ENCODE peak calls at places on chromosomes 6 and 20, in seven cellular contexts. I is GM12878, A is H1, R is HCT116, B is SK-N-SH, N is K562, T is T47D. U is an unnamed sample.

GRCh38 chr20:44706371-44707258 is 8.6 kb upstream of the CCN5 start:
- DNase-seq in N (no peak), B (no peak), A (no peak), R (no peak), T (no peak), I (no peak), U (no peak)

GRCh38 chr6:85404497-85405174 is 45.2 kb upstream of the NT5E start:
- DNase-seq in T (no peak), B (no peak), A (no peak), N (no peak), R (peak), I (no peak), U (peak)

GRCh38 chr6:34383651-34384304 is 8.7 kb downstream of the NUDT3 start:
- DNase-seq in N (no peak), R (no peak), T (no peak), A (no peak), B (no peak), I (no peak), U (no peak)

GRCh38 chr6:10163159-10163962 is 251.5 kb downstream of the TFAP2A start:
- DNase-seq in R (no peak), N (no peak), B (no peak), A (no peak), I (no peak), T (peak), U (no peak)

GRCh38 chr6:123803862-123804681 is at the start of gene NKAIN2:
- DNase-seq in R (no peak), N (no peak), I (no peak), T (no peak), A (peak), B (no peak), U (no peak)

GRCh38 chr6:133241901-133242760 is 974 bp downstream of the EYA4 start:
- DNase-seq in A (no peak), N (no peak), R (no peak), B (peak), I (no peak), T (no peak), U (no peak)

GRCh38 chr20:63116412-63117106 is 99.4 kb downstream of the YTHDF1 start:
- DNase-seq in I (no peak), A (peak), B (no peak), N (peak), T (peak), R (no peak), U (no peak)

GRCh38 chr6:125899726-125900182 is 56.8 kb upstream of the HINT3 start:
- DNase-seq in B (no peak), I (no peak), A (no peak), N (no peak), T (no peak), R (no peak), U (peak)

GRCh38 chr6:30611856-30612194 is 5.2 kb downstream of the PPP1R10 start:
- DNase-seq in B (no peak), I (no peak), T (no peak), R (no peak), N (no peak), A (no peak), U (no peak)

GRCh38 chr6:3849681-3850450 is 693 bp downstream of the FAM50B start:
- DNase-seq in A (peak), I (no peak), T (peak), N (no peak), R (no peak), B (no peak), U (no peak)

GRCh38 chr6:38209291-38209865 is 389.9 kb downstream of the ZFAND3 start:
- DNase-seq in I (no peak), A (no peak), R (no peak), N (no peak), B (no peak), T (no peak), U (no peak)

GRCh38 chr6:144528605-144529425 is 243.7 kb downstream of the UTRN start:
- DNase-seq in N (no peak), A (no peak), B (no peak), R (no peak), T (no peak), I (no peak), U (no peak)

GRCh38 chr20:43736588-43737091 is 9.8 kb upstream of the GTSF1L start:
- DNase-seq in T (peak), N (peak), A (no peak), R (no peak), B (no peak), I (peak), U (no peak)

GRCh38 chr6:99431901-99432300 is 6.8 kb upstream of the PNISR start:
- DNase-seq in I (no peak), A (no peak), B (no peak), T (no peak), R (no peak), N (no peak), U (no peak)

GRCh38 chr6:109872968-109873545 is 105.1 kb upstream of the GPR6 start:
- DNase-seq in R (no peak), N (no peak), I (no peak), A (no peak), B (no peak), T (no peak), U (no peak)

GRCh38 chr20:13340088-13340487 is 119.0 kb downstream of the ISM1 start:
- DNase-seq in B (no peak), A (no peak), T (no peak), R (no peak), I (no peak), N (no peak), U (no peak)

GRCh38 chr6:144094731-144095133 is 641 bp downstream of the SF3B5 start:
- DNase-seq in T (no peak), B (no peak), N (no peak), R (no peak), A (no peak), I (no peak), U (no peak)

GRCh38 chr20:57449398-57450354 is 58.5 kb downstream of the RBM38 start:
- DNase-seq in T (peak), B (no peak), R (no peak), A (no peak), I (no peak), N (no peak), U (no peak)

GRCh38 chr6:77609106-77609505 is 43.7 kb upstream of the MEI4 start:
- DNase-seq in B (no peak), T (no peak), R (no peak), A (no peak), N (no peak), I (no peak), U (no peak)

GRCh38 chr6:151196571-151196970 is 43.2 kb upstream of the AKAP12 start:
- DNase-seq in I (no peak), T (no peak), B (no peak), R (no peak), N (no peak), A (no peak), U (no peak)

GRCh38 chr20:19594896-19595295 is 163.2 kb upstream of the RIN2 start:
- DNase-seq in A (no peak), R (no peak), N (no peak), I (no peak), B (no peak), T (no peak), U (no peak)

GRCh38 chr6:29490552-29490951 is 2.8 kb upstream of the MAS1L start:
- DNase-seq in R (no peak), I (no peak), B (no peak), T (no peak), A (no peak), N (no peak), U (no peak)

GRCh38 chr20:64114356-64114971 is 7.1 kb upstream of the NPBWR2 start:
- DNase-seq in N (no peak), A (peak), B (peak), T (no peak), I (no peak), R (no peak), U (no peak)

GRCh38 chr20:35947489-35947888 is 6.8 kb downstream of the SCAND1 start:
- DNase-seq in T (peak), N (no peak), B (peak), A (peak), I (no peak), R (peak), U (peak)

GRCh38 chr20:50320910-50321796 is 130.5 kb downstream of the CEBPB start:
- DNase-seq in R (peak), A (peak), T (peak), B (peak), N (peak), I (no peak), U (peak)

GRCh38 chr6:111263837-111264236 is 176.5 kb downstream of the SLC16A10 start:
- DNase-seq in R (peak), N (peak), T (no peak), B (no peak), A (no peak), I (no peak), U (no peak)

GRCh38 chr6:33443025-33443424 is 11.4 kb upstream of the ZBTB9 start:
- DNase-seq in R (no peak), A (no peak), T (no peak), I (no peak), B (peak), N (no peak), U (no peak)

GRCh38 chr20:3100480-3100879 is 16.0 kb upstream of the AVP start:
- DNase-seq in B (no peak), N (no peak), T (no peak), R (no peak), I (no peak), A (no peak), U (no peak)

GRCh38 chr20:56439784-56440291 is 27.8 kb downstream of the CASS4 start:
- DNase-seq in R (no peak), N (no peak), T (no peak), A (no peak), B (no peak), I (no peak), U (no peak)

GRCh38 chr6:110814488-110815259 is 595 bp downstream of the CDK19 start:
- DNase-seq in N (peak), R (no peak), B (peak), T (peak), I (no peak), A (peak), U (no peak)

GRCh38 chr6:156687875-156688549 is 89.2 kb upstream of the ARID1B start:
- DNase-seq in N (peak), T (peak), B (peak), R (peak), A (peak), I (no peak), U (no peak)

GRCh38 chr20:25454153-25454900 is 46.9 kb downstream of the GINS1 start:
- DNase-seq in N (no peak), A (no peak), B (no peak), I (no peak), R (no peak), T (no peak), U (no peak)

GRCh38 chr20:51529758-51530157 is 12.8 kb downstream of the NFATC2 start:
- DNase-seq in I (no peak), R (no peak), N (no peak), T (no peak), B (no peak), A (no peak), U (no peak)

GRCh38 chr6:109854541-109855308 is 123.4 kb upstream of the GPR6 start:
- DNase-seq in B (no peak), A (no peak), T (no peak), R (no peak), I (no peak), N (no peak), U (no peak)

GRCh38 chr6:112416885-112417284 is 69.8 kb downstream of the RFPL4B start:
- DNase-seq in N (no peak), I (no peak), A (no peak), B (no peak), T (no peak), R (no peak), U (no peak)

GRCh38 chr6:157148391-157149323 is 174.7 kb downstream of the TMEM242 start:
- DNase-seq in T (no peak), N (no peak), A (no peak), B (peak), R (peak), I (no peak), U (no peak)

GRCh38 chr6:169917153-169917552 is 165.7 kb downstream of the ERMARD start:
- DNase-seq in B (no peak), T (no peak), R (no peak), N (no peak), I (no peak), A (no peak), U (no peak)

GRCh38 chr20:44911264-44911921 is 1.5 kb downstream of the PABPC1L start:
- DNase-seq in A (peak), N (peak), I (no peak), R (peak), B (peak), T (peak), U (peak)

GRCh38 chr6:142301421-142302391 is at the start of gene ADGRG6:
- DNase-seq in I (no peak), R (peak), T (peak), B (peak), N (peak), A (peak), U (peak)

DNA sequence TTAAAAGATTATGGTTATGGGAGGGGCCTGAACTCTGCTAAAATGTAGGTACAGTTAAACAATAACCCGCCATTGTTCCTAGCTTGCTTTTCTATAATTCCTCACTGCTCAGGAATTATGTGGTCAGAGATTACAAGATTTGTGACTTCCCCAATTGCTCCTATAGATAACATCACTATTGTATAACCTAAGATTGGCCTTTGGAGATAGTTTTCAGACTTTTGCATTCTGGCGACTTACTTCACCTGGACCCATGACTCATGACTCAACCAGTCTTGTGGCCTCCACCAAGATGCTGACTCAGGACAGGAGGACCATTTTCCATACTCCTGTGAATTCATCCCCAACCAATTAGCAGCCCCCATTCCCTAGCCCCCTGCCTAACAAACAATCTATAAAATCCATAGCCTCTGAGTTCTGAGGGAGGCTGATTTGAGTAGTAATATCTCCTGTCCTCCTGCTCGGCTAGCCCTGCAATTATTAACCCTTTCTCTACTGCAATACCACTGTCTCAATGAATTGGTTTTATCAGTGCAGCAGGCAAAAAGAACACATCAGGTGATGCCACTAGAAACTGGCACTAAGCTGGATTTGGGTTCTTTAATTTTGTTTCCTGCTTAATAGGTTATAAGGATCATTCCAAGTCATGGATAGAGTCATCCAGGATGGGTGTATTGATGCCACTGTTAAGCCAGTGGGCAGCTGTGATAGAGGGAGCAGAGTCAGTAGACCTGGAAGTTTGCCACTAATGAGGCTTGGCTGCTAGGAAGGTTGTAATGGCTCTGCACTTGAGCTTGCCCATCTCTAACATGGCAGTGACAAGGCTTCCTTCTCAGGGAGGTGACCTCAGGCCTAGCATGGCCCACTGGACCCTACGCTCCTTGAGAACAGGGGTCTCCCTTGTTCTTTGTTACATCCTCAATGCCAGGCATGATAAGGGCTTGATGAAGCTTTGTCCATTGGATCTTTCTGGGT is 154.8 kb downstream of the CD83 start:
- DNase-seq in B (no peak), I (no peak), A (peak), N (no peak), R (no peak), T (no peak), U (no peak)
- TF ChIP-seq JUND in B (no peak), I (no peak), A (no peak), N (no peak), R (peak), T (no peak), U (no peak)

DNA sequence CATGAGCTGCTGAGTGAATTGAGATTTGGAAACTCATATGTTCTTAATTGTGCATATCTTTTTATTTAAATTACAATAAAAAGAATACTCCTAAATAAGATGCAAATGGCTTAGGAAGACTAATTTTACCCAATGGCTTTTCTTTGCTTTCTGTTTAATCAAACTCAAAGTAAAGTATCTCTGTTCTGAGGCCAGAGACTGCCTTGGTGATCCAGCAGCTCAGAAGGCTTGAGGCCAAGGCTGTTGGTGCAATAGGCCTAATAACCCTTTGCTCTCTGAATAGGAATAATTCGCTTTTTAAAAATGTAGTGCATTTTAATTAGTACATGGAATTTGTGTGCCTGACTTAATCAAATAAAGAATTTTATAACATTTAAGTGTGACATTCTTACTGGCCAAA is 90.5 kb downstream of the FNDC1 start:
- DNase-seq in T (no peak), N (no peak), A (no peak), B (no peak), R (no peak), I (no peak), U (no peak)
- TF ChIP-seq JUND in T (no peak), N (no peak), A (no peak), B (no peak), R (no peak), I (no peak), U (no peak)

DNA sequence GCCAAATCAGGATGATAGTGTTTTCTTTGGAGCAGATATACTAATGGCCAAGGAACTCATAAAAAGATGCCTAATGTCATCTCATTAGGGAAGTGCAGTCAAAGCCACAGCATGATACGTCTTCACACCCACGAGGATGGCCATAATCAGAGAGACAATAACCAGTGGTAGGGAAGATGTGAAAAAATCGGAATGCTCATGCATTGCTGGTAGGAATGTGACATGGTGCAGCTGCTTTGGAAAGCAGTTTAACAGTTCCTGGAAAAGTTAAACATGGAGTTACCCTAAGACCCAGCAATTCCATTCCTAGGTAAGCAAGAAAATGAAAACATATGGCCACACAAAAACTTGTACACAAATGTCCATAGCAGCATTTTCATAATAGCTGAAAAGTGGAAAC is 29.9 kb downstream of the BCAS1 start:
- DNase-seq in A (no peak), T (no peak), I (no peak), B (no peak), N (no peak), R (no peak), U (no peak)
- TF ChIP-seq JUND in A (no peak), T (no peak), I (no peak), B (no peak), N (no peak), R (no peak), U (no peak)

GRCh38 chr6:106059331-106059730 is 26.8 kb upstream of the PRDM1 start:
- DNase-seq in R (no peak), B (no peak), T (no peak), N (no peak), A (no peak), I (no peak), U (no peak)

GRCh38 chr6:106053484-106053883 is 32.7 kb upstream of the PRDM1 start:
- DNase-seq in A (no peak), R (no peak), I (no peak), N (no peak), B (no peak), T (no peak), U (no peak)

GRCh38 chr6:106056060-106056737 is 29.9 kb upstream of the PRDM1 start:
- DNase-seq in N (no peak), R (no peak), A (no peak), T (peak), B (no peak), I (no peak), U (no peak)

GRCh38 chr6:106056738-106057390 is 29.3 kb upstream of the PRDM1 start:
- DNase-seq in B (no peak), T (peak), A (no peak), I (no peak), N (no peak), R (no peak), U (no peak)

GRCh38 chr6:106055442-106055975 is 30.6 kb upstream of the PRDM1 start:
- DNase-seq in A (no peak), R (no peak), T (no peak), I (no peak), N (no peak), B (no peak), U (no peak)
- TF ChIP-seq JUND in A (no peak), R (no peak), T (no peak), I (no peak), N (no peak), B (no peak), U (no peak)

GRCh38 chr20:346033-346639 is 775 bp upstream of the NRSN2 start:
- DNase-seq in I (no peak), R (no peak), A (no peak), N (no peak), T (no peak), B (no peak), U (no peak)

GRCh38 chr20:347317-347639 is 367 bp downstream of the NRSN2 start:
- DNase-seq in T (no peak), A (no peak), I (no peak), R (no peak), B (no peak), N (no peak), U (no peak)

GRCh38 chr20:346640-347316 is at the start of gene NRSN2:
- DNase-seq in N (peak), I (no peak), R (no peak), T (peak), B (peak), A (peak), U (peak)

GRCh38 chr20:343107-343506 is 3.8 kb upstream of the NRSN2 start:
- DNase-seq in N (no peak), I (no peak), B (no peak), A (no peak), R (no peak), T (no peak), U (no peak)

GRCh38 chr20:341682-342081 is 5.2 kb upstream of the NRSN2 start:
- DNase-seq in I (no peak), T (peak), B (no peak), A (no peak), R (peak), N (no peak), U (peak)
- TF ChIP-seq JUND in I (no peak), T (no peak), B (peak), A (no peak), R (peak), N (peak), U (no peak)

GRCh38 chr20:61953037-61953788 is 112.5 kb downstream of the TAF4 start:
- DNase-seq in T (no peak), I (no peak), R (no peak), N (no peak), A (peak), B (no peak), U (no peak)
- TF ChIP-seq JUND in T (no peak), I (no peak), R (no peak), N (no peak), A (no peak), B (no peak), U (no peak)

U was measured in HepG2.